ENCODE peak calls at places on chromosomes 2 and 18, in six cellular contexts. A is sciatic nerve, B is NCI-H1417, U is HTR-8/SVneo, I is T-helper 9 cell, S is head of caudate nucleus. M is an unnamed sample.

GRCh38 chr18:59834267-59834666 is 65.5 kb upstream of the PMAIP1 start:
- DNase-seq in A (no peak), B (no peak), U (no peak), I (no peak), S (no peak), M (peak)

GRCh38 chr18:59846814-59847490 is 52.8 kb upstream of the PMAIP1 start:
- DNase-seq in A (no peak), B (no peak), U (no peak), I (no peak), S (no peak), M (no peak)

GRCh38 chr2:28009732-28010131 is 119.2 kb downstream of the BABAM2 start:
- DNase-seq in A (no peak), B (no peak), U (no peak), I (no peak), S (no peak), M (peak)

GRCh38 chr2:190578158-190579057 is 43.9 kb upstream of the NEMP2 start:
- DNase-seq in A (no peak), B (peak), U (peak), I (no peak), S (peak), M (no peak)

GRCh38 chr2:127776122-127776780 is 34.7 kb downstream of the WDR33 start:
- DNase-seq in A (no peak), B (no peak), U (no peak), I (no peak), S (peak), M (no peak)

GRCh38 chr2:184419744-184420143 is 178.6 kb upstream of the ZNF804A start:
- DNase-seq in A (no peak), B (no peak), U (no peak), I (no peak), S (no peak), M (no peak)

GRCh38 chr2:170505631-170506270 is 209.4 kb upstream of the SP5 start:
- DNase-seq in A (peak), B (no peak), U (no peak), I (no peak), S (peak), M (no peak)

GRCh38 chr18:12515550-12515949 is 107.8 kb downstream of the PRELID3A start:
- DNase-seq in A (no peak), B (no peak), U (no peak), I (no peak), S (no peak), M (no peak)

GRCh38 chr2:215528555-215528954 is 92.7 kb upstream of the FN1 start:
- DNase-seq in A (no peak), B (no peak), U (peak), I (no peak), S (no peak), M (no peak)

GRCh38 chr18:11572201-11572600 is 37.2 kb upstream of the SLC35G4 start:
- DNase-seq in A (no peak), B (no peak), U (no peak), I (no peak), S (no peak), M (no peak)

GRCh38 chr2:20361903-20362302 is 11.3 kb upstream of the PUM2 start:
- DNase-seq in A (no peak), B (no peak), U (no peak), I (no peak), S (no peak), M (no peak)

GRCh38 chr2:177247693-177248262 is 16.7 kb downstream of the NFE2L2 start:
- DNase-seq in A (no peak), B (no peak), U (no peak), I (no peak), S (no peak), M (no peak)

GRCh38 chr2:8796878-8797550 is 40.4 kb downstream of the KIDINS220 start:
- DNase-seq in A (no peak), B (no peak), U (no peak), I (no peak), S (no peak), M (no peak)

GRCh38 chr2:121333834-121334558 is 49.0 kb upstream of the TFCP2L1 start:
- DNase-seq in A (peak), B (no peak), U (no peak), I (no peak), S (no peak), M (no peak)

GRCh38 chr2:133331437-133331836 is 236.8 kb downstream of the NCKAP5 start:
- DNase-seq in A (no peak), B (peak), U (no peak), I (no peak), S (no peak), M (peak)

GRCh38 chr2:132916219-132916618 is 246.2 kb upstream of the LYPD1 start:
- DNase-seq in A (no peak), B (no peak), U (no peak), I (no peak), S (no peak), M (no peak)

GRCh38 chr2:54271843-54272600 is 16.0 kb upstream of the TSPYL6 start:
- DNase-seq in A (no peak), B (no peak), U (no peak), I (no peak), S (no peak), M (no peak)

M was measured in NCI-H2171 treated with DMSO at 0.1 percent for 48 hours.